ENCODE peak calls at places on chromosomes 4 and X, in nine cellular contexts. E, H, M, F, J, U, P, Y and K are unnamed samples.

GRCh38 chrX:41705042-41705441 is 16.3 kb downstream of the GPR34 start:
- DNase-seq in U (no peak), H (no peak), F (no peak), P (no peak), M (no peak), Y (no peak), J (no peak), E (no peak), K (no peak)

GRCh38 chr4:183674153-183674552 is 15.1 kb downstream of the TRAPPC11 start:
- DNase-seq in F (no peak), U (no peak), P (no peak), H (no peak), J (no peak), E (no peak), M (no peak), Y (no peak), K (no peak)

GRCh38 chrX:87518504-87518903 is 902 bp downstream of the KLHL4 start:
- DNase-seq in H (no peak), P (no peak), Y (no peak), J (no peak), U (peak; percentile 43), F (no peak), M (no peak), E (peak; percentile 22), K (no peak)

GRCh38 chrX:117096528-117096927 is 633.8 kb upstream of the CT83 start:
- DNase-seq in M (no peak), P (no peak), E (no peak), H (no peak), J (no peak), U (no peak), Y (no peak), F (no peak), K (no peak)

GRCh38 chr4:3768842-3769641 is 2.9 kb downstream of the ADRA2C start:
- DNase-seq in Y (no peak), U (no peak), E (no peak), J (no peak), F (no peak), H (no peak), P (no peak), M (no peak), K (no peak)

GRCh38 chrX:78652971-78653822 is 5.9 kb downstream of the RTL3 start:
- DNase-seq in H (no peak), E (peak; percentile 75), F (peak; percentile 25), Y (no peak), J (no peak), P (peak; percentile 80), M (no peak), U (peak; percentile 87), K (peak; percentile 39)

GRCh38 chrX:132169554-132169953 is 41.7 kb upstream of the FRMD7 start:
- DNase-seq in U (no peak), M (no peak), J (no peak), F (no peak), E (no peak), P (no peak), H (no peak), Y (no peak), K (no peak)

GRCh38 chr4:149754526-149754925 is 61.1 kb downstream of the IQCM start:
- DNase-seq in U (peak; percentile 47), J (no peak), M (no peak), E (peak; percentile 36), P (peak; percentile 32), F (no peak), Y (no peak), H (no peak), K (no peak)

DNA sequence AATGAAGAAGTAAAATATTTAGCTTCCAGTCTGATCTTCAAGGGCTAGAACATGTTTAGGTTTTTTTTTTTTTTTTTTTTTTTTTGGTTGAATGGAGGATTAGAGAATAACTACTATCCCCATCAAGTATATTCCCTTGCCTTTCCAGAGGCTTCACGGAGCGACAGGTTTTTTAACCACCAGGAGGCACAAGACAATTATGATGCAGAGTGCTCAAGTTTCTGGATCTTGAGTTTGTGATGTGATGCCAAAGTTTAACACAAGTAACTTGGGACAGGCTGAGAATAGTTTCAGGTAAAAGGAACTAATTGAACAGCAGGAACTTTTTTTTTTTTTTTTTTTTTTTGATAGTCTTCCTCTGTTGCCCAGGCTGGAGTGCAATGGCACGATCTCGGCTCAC is 30.3 kb downstream of the CCNI start:
- DNase-seq in M (no peak), J (peak; percentile 50), F (peak; percentile 14), H (no peak), E (peak; percentile 47), P (no peak), Y (no peak), U (peak; percentile 49), K (no peak)
- TF ChIP-seq CTCF in M (peak; percentile 30), J (peak; percentile 51), F (no peak), H (no peak), E (no peak), P (peak; percentile 40), Y (no peak), U (peak; percentile 20), K (peak; percentile 1)

DNA sequence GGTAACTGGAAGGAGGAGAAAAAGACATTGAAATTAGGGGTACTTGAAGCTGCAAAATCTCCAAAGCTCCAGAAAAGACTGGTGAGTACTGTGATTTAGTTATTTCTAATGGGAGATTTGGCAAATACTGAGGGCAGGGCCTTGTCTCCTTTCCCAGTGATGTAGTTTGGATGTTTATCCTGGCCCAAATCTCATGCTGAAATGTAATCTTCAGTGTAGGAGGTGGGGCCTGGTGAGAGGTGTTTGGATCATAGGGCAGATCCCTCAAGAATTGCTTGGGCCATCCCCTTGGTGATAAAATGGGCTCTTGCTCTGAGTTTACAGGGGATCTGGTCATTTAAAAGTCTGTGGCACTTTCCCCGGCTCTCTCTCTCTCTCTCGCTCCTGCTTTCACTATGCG is 33.1 kb upstream of the GK start:
- DNase-seq in F (no peak), E (peak; percentile 48), M (no peak), H (no peak), J (no peak), Y (no peak), U (no peak), P (no peak), K (no peak)
- H3K4me3 ChIP-seq in F (no peak overlapping the region), E (no peak overlapping the region), M (no peak overlapping the region), H (no peak overlapping the region), J (no peak overlapping the region), Y (no peak overlapping the region), U (no peak overlapping the region), P (no peak overlapping the region), K (no peak overlapping the region)

GRCh38 chr4:110512901-110513300 is 36.9 kb downstream of the ENPEP start:
- DNase-seq in E (no peak), F (peak; percentile 47), M (no peak), U (no peak), J (no peak), Y (no peak), P (no peak), H (no peak), K (no peak)

GRCh38 chr4:110510282-110510681 is 34.3 kb downstream of the ENPEP start:
- DNase-seq in U (no peak), E (no peak), F (no peak), Y (no peak), J (no peak), H (no peak), P (no peak), M (no peak), K (no peak)

GRCh38 chr4:110505440-110505839 is 29.5 kb downstream of the ENPEP start:
- DNase-seq in F (no peak), J (no peak), M (no peak), E (no peak), H (no peak), Y (no peak), U (no peak), P (no peak), K (no peak)

GRCh38 chr4:110510955-110511544 is 35.1 kb downstream of the ENPEP start:
- DNase-seq in Y (no peak), P (peak; percentile 63), H (no peak), J (peak; percentile 68), E (peak; percentile 79), M (no peak), F (peak; percentile 85), U (peak; percentile 77), K (peak; percentile 73)

GRCh38 chr4:110508827-110509446 is 33.0 kb downstream of the ENPEP start:
- DNase-seq in P (peak; percentile 46), F (peak; percentile 64), H (no peak), E (peak; percentile 64), U (peak; percentile 70), Y (no peak), M (no peak), J (peak; percentile 56), K (peak; percentile 41)
- TF ChIP-seq CTCF in P (peak; percentile 70), F (peak; percentile 62), H (no peak), E (no peak), U (peak; percentile 49), Y (peak; percentile 25), M (peak; percentile 54), J (peak; percentile 63), K (no peak)

GRCh38 chr4:20252656-20253271 is 1.1 kb downstream of the SLIT2 start:
- DNase-seq in P (peak; percentile 43), J (peak; percentile 64), M (peak; percentile 15), E (peak; percentile 54), H (peak; percentile 35), Y (no peak), U (peak; percentile 60), F (peak; percentile 28), K (no peak)

GRCh38 chr4:20254517-20255250 is 3.0 kb downstream of the SLIT2 start:
- DNase-seq in H (no peak), F (peak; percentile 74), Y (no peak), J (peak; percentile 75), U (peak; percentile 60), M (peak; percentile 18), P (peak; percentile 44), E (peak; percentile 45), K (no peak)

GRCh38 chr4:20253272-20253798 is 1.6 kb downstream of the SLIT2 start:
- DNase-seq in Y (no peak), H (no peak), E (peak; percentile 26), U (peak; percentile 43), M (peak; percentile 12), F (peak; percentile 47), P (no peak), J (no peak), K (no peak)

GRCh38 chr4:20255251-20255586 is 3.5 kb downstream of the SLIT2 start:
- DNase-seq in J (no peak), E (no peak), Y (no peak), P (no peak), U (no peak), H (no peak), F (peak; percentile 41), M (no peak), K (no peak)

GRCh38 chr4:20253799-20254409 is 2.2 kb downstream of the SLIT2 start:
- DNase-seq in H (no peak), M (peak; percentile 39), E (peak; percentile 32), J (peak; percentile 48), U (peak; percentile 52), P (peak; percentile 45), Y (no peak), F (peak; percentile 52), K (no peak)
- H3K4me3 ChIP-seq in H (peak overlapping the region; percentile 48), M (peak overlapping the region; percentile 62), E (peak overlapping the region; percentile 81), J (peak overlapping the region; percentile 81), U (peak overlapping the region; percentile 72), P (peak overlapping the region; percentile 89), Y (no peak overlapping the region), F (peak overlapping the region; percentile 80), K (no peak overlapping the region)